ENCODE peak calls at places on chromosome 22, in eight cellular contexts. D is left ventricle myocardium inferior, U is IMR-90, M is fibroblast of mammary gland, Z is AG04450, S is mucosa of descending colon, H is neural crest cell, O is endothelial cell. G is an unnamed sample.

GRCh38 chr22:35531695-35532094 is 8.9 kb upstream of the RASD2 start:
- DNase-seq in D (no peak), U (no peak), M (no peak), Z (no peak), S (no peak), H (no peak), O (no peak), G (no peak)

GRCh38 chr22:36330655-36331305 is 57.0 kb downstream of the MYH9 start:
- DNase-seq in D (peak; percentile 69), U (peak; percentile 63), M (peak; percentile 62), Z (no peak), S (no peak), H (no peak), O (no peak), G (no peak)

GRCh38 chr22:17108256-17109112 is 12.7 kb downstream of the TMEM121B start:
- DNase-seq in D (no peak), U (no peak), M (no peak), Z (no peak), S (no peak), H (no peak), O (no peak), G (no peak)

GRCh38 chr22:37173709-37174108 is 14.3 kb downstream of the C1QTNF6 start:
- DNase-seq in D (peak; percentile 47), U (no peak), M (peak; percentile 93), Z (no peak), S (no peak), H (no peak), O (no peak), G (no peak)

GRCh38 chr22:40332319-40332781 is 13.9 kb upstream of the ADSL start:
- DNase-seq in D (no peak), U (peak; percentile 81), M (peak; percentile 44), Z (peak; percentile 63), S (no peak), H (no peak), O (no peak), G (no peak)

GRCh38 chr22:21098099-21098671 is 52.4 kb downstream of the LRRC74B start:
- DNase-seq in D (no peak), U (no peak), M (peak; percentile 7), Z (no peak), S (no peak), H (no peak), O (no peak), G (no peak)

GRCh38 chr22:49365910-49366309 is 461.8 kb downstream of the BRD1 start:
- DNase-seq in D (no peak), U (no peak), M (no peak), Z (no peak), S (no peak), H (no peak), O (peak; percentile 0), G (no peak)

GRCh38 chr22:36332623-36333331 is 55.0 kb downstream of the MYH9 start:
- DNase-seq in D (no peak), U (peak; percentile 83), M (peak; percentile 91), Z (no peak), S (no peak), H (no peak), O (peak; percentile 18), G (no peak)

GRCh38 chr22:48245119-48245485 is 1482.7 kb downstream of the TBC1D22A start:
- DNase-seq in D (no peak), U (no peak), M (no peak), Z (no peak), S (no peak), H (no peak), O (no peak), G (no peak)

GRCh38 chr22:37392929-37393328 is 34.4 kb downstream of the ELFN2 start:
- DNase-seq in D (no peak), U (no peak), M (no peak), Z (no peak), S (no peak), H (no peak), O (no peak), G (no peak)

GRCh38 chr22:48489551-48490512 is 1337.8 kb downstream of the BRD1 start:
- DNase-seq in D (no peak), U (no peak), M (no peak), Z (no peak), S (no peak), H (peak; percentile 29), O (peak; percentile 47), G (no peak)

GRCh38 chr22:25134028-25134427 is 65.6 kb upstream of the CRYBB3 start:
- DNase-seq in D (no peak), U (no peak), M (no peak), Z (no peak), S (peak; percentile 50), H (no peak), O (no peak), G (no peak)

GRCh38 chr22:41589260-41589600 is 410 bp downstream of the PMM1 start:
- DNase-seq in D (no peak), U (no peak), M (no peak), Z (no peak), S (no peak), H (no peak), O (peak; percentile 27), G (no peak)
- TF ChIP-seq CTCF in D (no peak), U (no peak), M (no peak), Z (no peak), S (no peak), H (no peak), O (no peak), G (no peak)

GRCh38 chr22:24108073-24108472 is 73.2 kb upstream of the SUSD2 start:
- DNase-seq in D (no peak), U (no peak), M (no peak), Z (no peak), S (no peak), H (no peak), O (no peak), G (no peak)

GRCh38 chr22:24109649-24110048 is 71.6 kb upstream of the SUSD2 start:
- DNase-seq in D (no peak), U (no peak), M (no peak), Z (no peak), S (no peak), H (no peak), O (no peak), G (no peak)

GRCh38 chr22:24105661-24106060 is 75.6 kb upstream of the SUSD2 start:
- DNase-seq in D (no peak), U (no peak), M (no peak), Z (no peak), S (no peak), H (no peak), O (no peak), G (no peak)

GRCh38 chr22:24106385-24107381 is 74.6 kb upstream of the SUSD2 start:
- DNase-seq in D (peak; percentile 25), U (no peak), M (peak; percentile 14), Z (no peak), S (peak; percentile 39), H (no peak), O (no peak), G (no peak)

GRCh38 chr22:24107668-24108067 is 73.6 kb upstream of the SUSD2 start:
- DNase-seq in D (peak; percentile 89), U (peak; percentile 90), M (peak; percentile 92), Z (peak; percentile 83), S (peak; percentile 58), H (no peak), O (no peak), G (no peak)
- TF ChIP-seq CTCF in D (peak; percentile 54), U (peak; percentile 58), M (peak; percentile 70), Z (peak; percentile 76), S (no peak), H (no peak), O (no peak), G (no peak)

GRCh38 chr22:32122899-32123298 is 36.2 kb downstream of the C22orf42 start:
- DNase-seq in D (no peak), U (no peak), M (no peak), Z (no peak), S (no peak), H (no peak), O (no peak), G (no peak)

GRCh38 chr22:32127904-32128303 is 31.2 kb downstream of the C22orf42 start:
- DNase-seq in D (no peak), U (no peak), M (no peak), Z (no peak), S (no peak), H (no peak), O (peak; percentile 22), G (no peak)

GRCh38 chr22:32119568-32120235 is 39.4 kb downstream of the C22orf42 start:
- DNase-seq in D (no peak), U (no peak), M (no peak), Z (no peak), S (no peak), H (no peak), O (no peak), G (no peak)

GRCh38 chr22:32120603-32121002 is 38.5 kb downstream of the C22orf42 start:
- DNase-seq in D (no peak), U (no peak), M (no peak), Z (no peak), S (no peak), H (no peak), O (no peak), G (no peak)

DNA sequence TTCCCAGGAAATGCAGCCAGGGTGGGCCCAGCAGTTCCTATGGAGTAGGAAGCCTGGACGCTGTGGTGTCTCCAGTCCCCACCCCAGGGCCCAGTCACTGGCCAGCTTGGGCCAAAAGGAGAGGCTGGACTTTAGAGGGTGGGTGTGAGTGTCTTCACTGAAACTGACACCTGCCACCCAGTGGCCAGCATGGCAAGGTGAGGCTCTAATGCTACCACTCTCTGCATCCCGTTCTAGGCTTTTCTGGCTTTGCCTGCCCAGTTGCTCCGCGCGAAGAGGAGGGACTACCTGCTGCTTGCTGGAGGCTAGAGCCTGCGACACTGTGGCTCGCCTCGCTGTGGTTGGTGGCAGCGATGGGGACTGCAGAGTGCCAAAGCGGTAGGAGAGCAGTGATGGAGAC is 35.4 kb downstream of the C22orf42 start:
- DNase-seq in D (no peak), U (no peak), M (no peak), Z (no peak), S (no peak), H (no peak), O (no peak), G (no peak)
- TF ChIP-seq CTCF in D (peak; percentile 28), U (no peak), M (no peak), Z (no peak), S (no peak), H (peak; percentile 31), O (peak; percentile 19), G (no peak)

GRCh38 chr22:43147821-43148220 is 3.5 kb upstream of the TSPO start:
- DNase-seq in D (no peak), U (no peak), M (no peak), Z (no peak), S (no peak), H (no peak), O (no peak), G (no peak)

GRCh38 chr22:43144949-43145348 is 1.8 kb upstream of the MCAT start:
- DNase-seq in D (no peak), U (no peak), M (no peak), Z (no peak), S (no peak), H (no peak), O (no peak), G (no peak)

GRCh38 chr22:43148581-43148980 is 2.8 kb upstream of the TSPO start:
- DNase-seq in D (no peak), U (no peak), M (no peak), Z (no peak), S (peak; percentile 64), H (no peak), O (no peak), G (no peak)

GRCh38 chr22:43142881-43143562 is at the start of gene MCAT:
- DNase-seq in D (peak; percentile 86), U (peak; percentile 68), M (peak; percentile 61), Z (peak; percentile 13), S (peak; percentile 90), H (peak; percentile 65), O (peak; percentile 69), G (no peak)
- TF ChIP-seq CTCF in D (no peak), U (no peak), M (no peak), Z (no peak), S (no peak), H (no peak), O (no peak), G (no peak)